ENCODE peak calls at places on chromosomes 11 and 22, in five cellular contexts. C, G, Z, A and X are unnamed samples.

GRCh38 chr11:47185305-47186075 is 744 bp downstream of the PACSIN3 start:
- DNase-seq in A (peak; percentile 93), Z (peak; percentile 96), G (peak; percentile 67), C (peak; percentile 58), X (peak; percentile 37)

GRCh38 chr11:95794086-95794485 is 3.8 kb downstream of the CEP57 start:
- DNase-seq in G (no peak), A (no peak), C (no peak), Z (no peak), X (peak; percentile 26)

GRCh38 chr22:49162841-49163240 is 664.8 kb downstream of the BRD1 start:
- DNase-seq in A (no peak), G (no peak), C (no peak), Z (no peak), X (no peak)

GRCh38 chr11:82038151-82038550 is 695.5 kb downstream of the FAM181B start:
- DNase-seq in Z (no peak), G (no peak), A (peak; percentile 35), C (no peak), X (no peak)

GRCh38 chr11:14203392-14203791 is 155.6 kb downstream of the RRAS2 start:
- DNase-seq in A (no peak), C (no peak), Z (no peak), G (no peak), X (no peak)

GRCh38 chr11:14396289-14396688 is 37.3 kb upstream of the RRAS2 start:
- DNase-seq in G (no peak), Z (no peak), A (no peak), C (no peak), X (no peak)

GRCh38 chr11:27395556-27396258 is 32.7 kb upstream of the CCDC34 start:
- DNase-seq in A (peak; percentile 72), G (peak; percentile 78), Z (no peak), C (no peak), X (peak; percentile 76)

GRCh38 chr22:26891431-26891830 is 234.0 kb downstream of the MIAT start:
- DNase-seq in C (no peak), G (no peak), A (no peak), Z (no peak), X (peak; percentile 5)

GRCh38 chr11:12066799-12067508 is 43.4 kb upstream of the MICAL2 start:
- DNase-seq in Z (peak; percentile 51), A (peak; percentile 98), G (peak; percentile 84), C (no peak), X (peak; percentile 56)

GRCh38 chr11:118895093-118896039 is 11.7 kb downstream of the CXCR5 start:
- DNase-seq in C (no peak), A (no peak), Z (no peak), G (peak; percentile 13), X (no peak)

GRCh38 chr22:29195964-29196666 is 9.6 kb upstream of the EMID1 start:
- DNase-seq in A (no peak), C (no peak), Z (no peak), G (no peak), X (no peak)

GRCh38 chr11:27916541-27917100 is 191.3 kb downstream of the KIF18A start:
- DNase-seq in C (no peak), A (no peak), Z (no peak), G (no peak), X (peak; percentile 23)

GRCh38 chr11:30314625-30315024 is 8.3 kb upstream of the ARL14EP start:
- DNase-seq in C (no peak), Z (no peak), G (peak; percentile 8), A (no peak), X (peak; percentile 34)

GRCh38 chr11:24575392-24575791 is 78.5 kb downstream of the LUZP2 start:
- DNase-seq in A (no peak), C (no peak), G (no peak), Z (no peak), X (peak; percentile 75)

GRCh38 chr11:61141601-61142028 is 19.6 kb downstream of the VPS37C start:
- DNase-seq in G (no peak), Z (no peak), C (no peak), A (no peak), X (no peak)

GRCh38 chr11:120186799-120187591 is 23.8 kb upstream of the OAF start:
- DNase-seq in G (no peak), C (no peak), A (no peak), Z (peak; percentile 19), X (peak; percentile 61)

GRCh38 chr22:50209893-50210292 is 9.1 kb downstream of the SELENOO start:
- DNase-seq in G (peak; percentile 67), C (no peak), Z (no peak), A (peak; percentile 52), X (peak; percentile 57)

GRCh38 chr11:6362185-6362867 is 27.9 kb upstream of the SMPD1 start:
- DNase-seq in A (no peak), G (no peak), Z (no peak), C (no peak), X (no peak)

GRCh38 chr11:112174789-112175595 is at the start of gene BCO2:
- DNase-seq in C (peak; percentile 81), A (peak; percentile 70), Z (peak; percentile 67), G (peak; percentile 96), X (peak; percentile 71)

GRCh38 chr11:45660717-45661416 is 4.6 kb downstream of the CHST1 start:
- DNase-seq in Z (no peak), C (no peak), A (peak; percentile 56), G (no peak), X (no peak)

GRCh38 chr22:45493286-45493771 is 9.4 kb upstream of the FBLN1 start:
- DNase-seq in Z (no peak), C (no peak), G (no peak), A (peak; percentile 81), X (no peak)

GRCh38 chr11:60981515-60981914 is 10.0 kb downstream of the CD6 start:
- DNase-seq in G (no peak), Z (no peak), A (no peak), C (no peak), X (no peak)

GRCh38 chr11:63832336-63832735 is 6.6 kb upstream of the MARK2 start:
- DNase-seq in A (no peak), Z (no peak), C (no peak), G (no peak), X (no peak)

GRCh38 chr22:27135582-27135981 is 478.2 kb downstream of the MIAT start:
- DNase-seq in C (no peak), A (peak; percentile 34), Z (no peak), G (peak; percentile 68), X (peak; percentile 73)

GRCh38 chr11:57345555-57346151 is 7.5 kb downstream of the P2RX3 start:
- DNase-seq in C (peak; percentile 68), A (peak; percentile 90), G (peak; percentile 72), Z (peak; percentile 86), X (peak; percentile 64)

GRCh38 chr11:66823700-66824099 is 19.5 kb upstream of the RCE1 start:
- DNase-seq in A (no peak), C (no peak), Z (no peak), G (no peak), X (no peak)

GRCh38 chr11:131815631-131816030 is 445.2 kb downstream of the NTM start:
- DNase-seq in Z (no peak), A (peak; percentile 62), C (peak; percentile 58), G (no peak), X (no peak)

DNA sequence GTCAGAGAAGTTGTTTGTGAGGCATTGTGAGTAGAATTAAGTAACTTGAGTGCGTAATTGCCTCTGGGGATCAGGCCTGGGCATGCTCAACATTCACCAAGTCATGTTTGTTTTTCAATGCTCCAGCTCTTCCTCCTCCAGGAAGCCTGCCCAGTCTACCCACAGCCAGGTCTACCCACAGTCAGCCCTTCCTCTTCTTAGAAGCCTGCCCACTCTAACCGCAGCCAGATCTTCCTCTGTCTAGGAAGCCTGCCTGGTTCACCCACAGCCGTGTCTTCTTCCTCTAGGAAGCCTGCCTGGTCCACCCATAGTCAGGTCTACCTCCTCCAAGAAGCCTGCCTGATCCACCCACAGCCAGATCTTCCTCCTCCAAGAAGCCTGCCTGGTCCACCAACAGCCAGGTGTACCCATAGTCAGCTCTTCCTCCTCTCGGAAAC is 25.0 kb downstream of the LRP5 start:
- DNase-seq in C (no peak), A (no peak), Z (no peak), G (no peak), X (no peak)
- H2BK15ac ChIP-seq in C (no peak overlapping the region), A (no peak overlapping the region), Z (no peak overlapping the region), G (no peak overlapping the region), X (no peak overlapping the region)

GRCh38 chr11:73383249-73384126 is 7.3 kb downstream of the RELT start:
- DNase-seq in G (peak; percentile 52), Z (no peak), C (no peak), A (no peak), X (no peak)
- H3K9ac ChIP-seq in G (no peak overlapping the region), Z (no peak overlapping the region), C (no peak overlapping the region), A (no peak overlapping the region), X (no peak overlapping the region)

DNA sequence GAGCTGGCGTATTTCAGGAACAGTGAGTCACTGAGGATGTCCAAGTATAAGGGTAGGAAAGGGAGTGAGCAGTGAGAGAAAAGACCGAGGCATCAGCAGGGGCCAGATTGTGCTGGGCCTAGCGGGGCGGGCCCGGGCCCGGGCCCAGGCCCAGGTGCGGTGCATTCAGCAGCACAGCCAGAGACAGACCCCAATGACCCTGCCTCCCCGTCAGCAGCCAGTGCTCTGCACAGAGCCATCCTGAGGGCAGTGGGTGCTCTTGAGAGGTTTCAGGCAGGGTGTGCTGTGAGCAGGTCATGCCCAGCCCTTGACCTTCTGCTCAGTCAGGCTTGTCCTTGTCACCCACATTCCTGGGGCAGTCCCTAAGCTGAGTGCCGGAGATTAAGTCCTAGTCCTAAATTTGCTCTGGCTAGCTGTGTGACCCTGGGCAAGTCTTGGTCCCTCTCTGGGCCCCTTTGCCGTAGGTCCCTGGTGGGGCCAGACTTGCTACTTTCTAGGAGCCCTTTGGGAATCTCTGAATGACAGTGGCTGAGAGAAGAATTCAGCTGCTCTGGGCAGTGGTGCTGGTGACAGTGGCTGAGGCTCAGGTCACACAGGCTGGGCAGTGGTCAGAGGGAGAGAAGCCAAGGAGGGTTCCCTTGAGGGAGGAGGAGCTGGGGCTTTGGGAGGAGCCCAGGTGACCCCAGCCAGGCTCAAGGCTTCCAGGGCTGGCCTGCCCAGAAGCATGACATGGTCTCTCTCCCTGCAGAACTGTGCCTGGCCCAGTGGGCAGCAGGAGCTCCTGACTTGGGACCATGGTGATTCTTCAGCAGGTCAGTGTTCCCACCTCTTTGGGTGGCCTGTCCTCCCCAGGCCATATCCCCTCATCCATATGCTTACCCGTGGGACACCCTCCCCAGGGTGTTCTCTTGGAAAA is 2.1 kb downstream of the MYO7A start:
- DNase-seq in Z (no peak), A (no peak), G (no peak), C (no peak), X (no peak)
- H2BK15ac ChIP-seq in Z (no peak overlapping the region), A (no peak overlapping the region), G (no peak overlapping the region), C (no peak overlapping the region), X (no peak overlapping the region)

GRCh38 chr11:10674440-10674855 is 19.1 kb downstream of the IRAG1 start:
- DNase-seq in C (no peak), Z (no peak), G (peak; percentile 49), A (no peak), X (no peak)
- H3K9ac ChIP-seq in C (no peak overlapping the region), Z (no peak overlapping the region), G (peak overlapping the region; percentile 81), A (no peak overlapping the region), X (peak overlapping the region; percentile 27)

GRCh38 chr11:125425601-125426000 is 70.5 kb downstream of the FEZ1 start:
- DNase-seq in Z (no peak), A (no peak), G (no peak), C (no peak), X (no peak)
- H2BK15ac ChIP-seq in Z (no peak overlapping the region), A (no peak overlapping the region), G (no peak overlapping the region), C (no peak overlapping the region), X (no peak overlapping the region)